ENCODE peak calls at places on chromosomes 5 and 9, in nine cellular contexts. N is HCT116, C is transverse colon, I is GM12878, K is GM12891, A is stomach, Z is K562, G is HepG2, O is spleen. T is an unnamed sample.

GRCh38 chr5:179266291-179267070 is 78.8 kb downstream of the ADAMTS2 start:
- DNase-seq in C (peak), I (no peak), Z (no peak), N (no peak), K (no peak), A (peak), G (no peak), O (peak), T (peak)

GRCh38 chr5:11048760-11049159 is 287.7 kb upstream of the DAP start:
- DNase-seq in C (no peak), Z (peak), I (no peak), A (no peak), G (no peak), K (no peak), O (no peak), N (no peak), T (no peak)

GRCh38 chr5:142432961-142433360 is 108.1 kb upstream of the SPRY4 start:
- DNase-seq in Z (no peak), A (no peak), K (no peak), O (no peak), I (no peak), N (no peak), C (peak), G (no peak), T (no peak)

GRCh38 chr9:124429530-124429867 is 14.3 kb upstream of the PSMB7 start:
- DNase-seq in Z (no peak), O (no peak), K (no peak), G (no peak), C (no peak), I (no peak), N (no peak), A (no peak), T (no peak)

GRCh38 chr9:114811301-114811700 is 5.5 kb upstream of the TNFSF15 start:
- DNase-seq in I (no peak), K (no peak), O (no peak), C (no peak), Z (no peak), N (no peak), G (no peak), A (peak), T (no peak)

GRCh38 chr5:38124321-38124720 is 134.0 kb upstream of the EGFLAM start:
- DNase-seq in I (no peak), O (no peak), A (no peak), G (no peak), K (no peak), N (no peak), Z (no peak), C (no peak), T (no peak)

GRCh38 chr9:71754151-71754550 is 14.2 kb downstream of the CEMIP2 start:
- DNase-seq in I (no peak), K (no peak), C (no peak), N (no peak), A (no peak), Z (no peak), G (no peak), O (no peak), T (no peak)

GRCh38 chr9:123418506-123418905 is 62.5 kb downstream of the CRB2 start:
- DNase-seq in Z (no peak), G (no peak), A (no peak), N (no peak), O (peak), K (no peak), C (no peak), I (no peak), T (no peak)

GRCh38 chr9:92097997-92098482 is 17.2 kb downstream of the SPTLC1 start:
- DNase-seq in A (peak), Z (no peak), C (peak), I (peak), K (no peak), G (no peak), N (peak), O (peak), T (peak)

GRCh38 chr5:136023935-136024645 is 4.7 kb upstream of the TGFBI start:
- DNase-seq in A (no peak), Z (no peak), I (no peak), O (no peak), C (no peak), G (no peak), K (no peak), N (no peak), T (no peak)

GRCh38 chr5:56327810-56328209 is 94.7 kb upstream of the ANKRD55 start:
- DNase-seq in N (no peak), C (no peak), I (peak), G (no peak), K (no peak), A (no peak), O (no peak), Z (no peak), T (no peak)

GRCh38 chr5:5583832-5584231 is 161.4 kb downstream of the ICE1 start:
- DNase-seq in N (no peak), K (no peak), Z (no peak), G (no peak), C (no peak), O (no peak), I (no peak), A (no peak), T (no peak)

GRCh38 chr9:111050819-111051218 is 12.5 kb upstream of the LPAR1 start:
- DNase-seq in A (no peak), G (no peak), K (no peak), I (no peak), C (no peak), N (no peak), Z (no peak), O (no peak), T (no peak)

GRCh38 chr9:35774907-35775635 is 16.3 kb upstream of the NPR2 start:
- DNase-seq in G (no peak), C (no peak), N (no peak), O (no peak), K (no peak), Z (peak), A (no peak), I (no peak), T (no peak)

GRCh38 chr5:89208392-89208791 is 325.4 kb upstream of the MEF2C start:
- DNase-seq in A (no peak), N (no peak), Z (no peak), G (no peak), I (no peak), K (no peak), O (no peak), C (no peak), T (no peak)

GRCh38 chr9:121878208-121878835 is 214.8 kb downstream of the TTLL11 start:
- DNase-seq in Z (no peak), O (no peak), N (no peak), G (no peak), K (no peak), C (no peak), A (no peak), I (no peak), T (no peak)

GRCh38 chr9:125932012-125932411 is 184.8 kb downstream of the PBX3 start:
- DNase-seq in K (no peak), Z (peak), O (no peak), I (no peak), A (no peak), G (no peak), N (peak), C (peak), T (no peak)

GRCh38 chr5:132211787-132212186 is 15.9 kb downstream of the P4HA2 start:
- DNase-seq in O (no peak), G (no peak), Z (no peak), A (no peak), I (no peak), C (no peak), K (no peak), N (no peak), T (no peak)

GRCh38 chr5:79109527-79110492 is 1.8 kb upstream of the BHMT start:
- DNase-seq in G (peak), N (peak), O (no peak), I (no peak), Z (peak), C (no peak), A (no peak), K (no peak), T (no peak)

GRCh38 chr9:135955981-135956797 is 5.0 kb downstream of the UBAC1 start:
- DNase-seq in K (no peak), I (no peak), N (no peak), C (no peak), G (no peak), A (no peak), Z (peak), O (no peak), T (no peak)
- TF ChIP-seq POLR2A in K (no peak), I (no peak), N (no peak), C (no peak), G (no peak), A (no peak), Z (no peak), O (no peak), T (no peak)

GRCh38 chr9:132814937-132815336 is 63.1 kb downstream of the AK8 start:
- DNase-seq in N (no peak), O (no peak), G (no peak), Z (no peak), I (no peak), C (no peak), A (no peak), K (no peak), T (no peak)

GRCh38 chr9:132809677-132810076 is 68.4 kb downstream of the AK8 start:
- DNase-seq in Z (no peak), A (no peak), K (no peak), N (no peak), C (no peak), I (no peak), O (no peak), G (no peak), T (no peak)

GRCh38 chr9:132811985-132812384 is 66.1 kb downstream of the AK8 start:
- DNase-seq in I (no peak), K (no peak), N (no peak), Z (no peak), A (no peak), C (no peak), G (no peak), O (no peak), T (no peak)

GRCh38 chr9:132810314-132810713 is 67.8 kb downstream of the AK8 start:
- DNase-seq in Z (no peak), K (no peak), I (no peak), A (no peak), O (no peak), G (no peak), C (no peak), N (no peak), T (no peak)

DNA sequence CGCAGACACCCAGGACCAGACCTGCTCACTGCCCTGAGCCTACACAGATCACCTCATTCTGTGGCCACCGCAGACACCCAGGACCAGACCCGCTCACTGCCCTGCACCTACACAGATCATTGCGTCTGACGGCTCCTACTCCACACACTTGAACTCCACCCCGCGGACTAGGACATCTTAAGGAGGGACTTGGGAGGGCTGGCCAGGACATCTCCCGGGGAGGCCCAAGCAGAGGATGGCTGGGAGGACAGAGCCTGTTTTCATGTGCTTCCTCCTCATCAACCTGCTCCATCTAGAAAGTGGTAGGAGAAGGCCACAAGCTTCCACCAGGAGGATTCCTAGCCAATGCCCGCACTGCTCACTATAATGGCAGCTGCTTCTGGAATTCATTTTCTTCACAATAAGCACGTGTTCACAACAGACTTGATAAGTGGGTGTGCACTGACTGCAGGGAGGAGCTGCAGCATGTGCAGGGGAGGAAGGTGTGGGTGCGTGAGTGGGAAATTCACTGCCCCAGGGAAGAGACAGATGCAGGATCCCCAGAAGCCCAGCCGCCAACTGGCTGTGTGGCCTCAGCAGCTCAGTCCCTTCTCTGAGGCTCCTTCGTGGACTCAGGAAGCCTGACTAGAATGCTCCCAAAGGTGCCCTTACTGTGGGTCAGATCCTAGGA is 64.8 kb downstream of the AK8 start:
- DNase-seq in O (no peak), C (no peak), G (no peak), Z (no peak), A (no peak), I (no peak), K (no peak), N (no peak), T (no peak)
- TF ChIP-seq POLR2AphosphoS5 in O (no peak), C (no peak), G (no peak), Z (no peak), A (no peak), I (no peak), K (no peak), N (no peak), T (no peak)

DNA sequence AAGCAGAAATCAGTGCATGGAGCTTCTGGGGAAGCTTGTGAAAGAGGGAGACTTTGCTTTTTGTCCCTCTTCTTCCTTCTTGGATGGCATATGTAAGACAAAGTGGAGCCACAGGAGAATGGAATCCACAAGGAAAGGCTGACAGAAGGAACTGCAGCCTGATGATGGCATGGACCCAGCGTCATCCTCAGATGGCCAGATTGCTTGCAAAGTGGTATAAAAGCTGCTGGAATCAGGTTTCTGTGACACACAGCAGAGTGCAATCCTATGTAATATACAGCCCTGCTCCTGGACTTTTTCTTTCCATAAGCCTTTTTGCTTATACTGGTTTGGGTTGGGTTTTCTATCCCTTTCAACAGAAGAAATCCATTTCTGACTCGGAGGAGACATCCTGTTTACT is 31.5 kb upstream of the SPARC start:
- DNase-seq in G (no peak), A (no peak), N (no peak), Z (no peak), C (no peak), K (no peak), I (no peak), O (no peak), T (no peak)
- TF ChIP-seq POLR2A in G (no peak), A (no peak), N (no peak), Z (no peak), C (no peak), K (no peak), I (no peak), O (no peak), T (no peak)

DNA sequence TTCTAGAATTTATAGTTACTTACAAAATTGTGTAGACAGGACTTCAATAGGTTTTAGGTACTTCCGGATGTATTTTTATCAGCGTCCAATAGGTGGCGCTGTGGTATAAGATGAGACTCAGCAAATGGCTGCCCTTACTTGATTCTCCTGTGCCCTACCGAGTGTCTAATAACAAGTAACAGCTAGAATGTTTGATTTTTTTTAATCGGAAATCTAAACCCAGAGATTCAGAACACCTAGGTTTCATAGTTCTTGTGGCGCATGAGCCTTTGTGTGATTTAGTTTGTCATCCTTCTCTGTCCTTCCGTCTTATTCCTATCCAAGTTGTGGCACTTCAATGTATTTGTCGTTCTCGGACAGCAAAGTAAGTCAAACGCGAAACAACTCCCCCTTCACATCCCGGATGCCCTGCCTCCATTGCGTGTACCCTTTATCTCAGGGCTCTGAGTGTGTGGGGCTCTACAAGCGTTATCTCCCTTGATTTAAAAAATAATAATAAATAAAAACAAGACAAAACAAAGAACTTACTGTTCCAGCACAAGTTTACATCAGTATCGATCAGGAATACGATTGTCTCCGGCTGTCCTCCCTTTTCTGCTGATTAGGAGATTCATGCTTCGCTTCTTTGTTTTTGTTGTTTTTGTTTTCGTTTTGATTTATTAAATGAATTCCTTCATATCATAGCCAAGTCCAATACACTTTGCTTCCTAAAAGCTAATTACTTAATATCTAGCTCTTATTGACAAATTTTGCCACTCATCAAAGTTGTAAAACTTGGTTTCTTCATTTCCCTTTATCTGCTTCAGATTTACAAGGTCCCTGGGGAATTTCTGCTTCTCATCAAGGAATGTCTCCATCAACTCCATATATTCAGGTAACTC is 50.7 kb upstream of the SLC30A5 start:
- DNase-seq in C (peak), N (peak), A (peak), Z (peak), O (peak), K (peak), G (peak), I (peak), T (peak)
- TF ChIP-seq POLR2AphosphoS5 in C (no peak), N (peak), A (no peak), Z (no peak), O (no peak), K (no peak), G (no peak), I (no peak), T (no peak)

GRCh38 chr5:147234825-147235635 is at the start of gene STK32A:
- DNase-seq in G (no peak), N (no peak), C (peak), K (no peak), Z (no peak), O (no peak), A (peak), I (no peak), T (no peak)
- TF ChIP-seq POLR2A in G (no peak), N (no peak), C (no peak), K (no peak), Z (no peak), O (no peak), A (no peak), I (no peak), T (no peak)

GRCh38 chr5:59829389-59829788 is 64.1 kb downstream of the PDE4D start:
- DNase-seq in G (no peak), K (no peak), O (no peak), Z (no peak), A (no peak), C (no peak), N (no peak), I (no peak), T (no peak)
- TF ChIP-seq POLR2AphosphoS5 in G (no peak), K (no peak), O (no peak), Z (no peak), A (no peak), C (no peak), N (no peak), I (no peak), T (no peak)

GRCh38 chr9:127729522-127730256 is 5.4 kb downstream of the TOR2A start:
- DNase-seq in A (no peak), O (no peak), Z (no peak), K (no peak), C (no peak), N (no peak), G (peak), I (no peak), T (no peak)
- TF ChIP-seq POLR2A in A (no peak), O (no peak), Z (no peak), K (no peak), C (no peak), N (no peak), G (no peak), I (no peak), T (no peak)

DNA sequence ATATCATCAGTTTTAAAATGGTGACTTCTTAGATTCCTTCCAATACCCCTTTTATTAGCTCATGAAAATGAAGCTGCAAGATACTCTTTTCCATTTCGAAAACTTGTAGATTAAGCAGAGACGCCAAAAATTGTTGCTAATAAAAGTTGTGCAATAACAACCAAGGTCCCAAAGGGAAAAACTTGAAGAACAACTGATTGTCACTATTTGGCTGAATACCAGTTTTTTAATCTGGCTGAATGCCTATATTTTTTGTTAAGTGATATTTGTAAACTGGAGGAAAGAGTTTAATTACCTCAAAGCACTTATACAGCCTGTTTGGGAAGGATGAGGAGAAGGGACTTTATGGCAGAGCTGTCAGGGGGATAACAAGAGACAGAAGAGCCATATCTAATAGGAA is 14.6 kb downstream of the C5orf58 start:
- DNase-seq in O (no peak), A (no peak), Z (no peak), G (no peak), I (no peak), N (no peak), C (no peak), K (no peak), T (no peak)
- TF ChIP-seq POLR2AphosphoS5 in O (no peak), A (no peak), Z (no peak), G (no peak), I (no peak), N (no peak), C (no peak), K (no peak), T (peak)

DNA sequence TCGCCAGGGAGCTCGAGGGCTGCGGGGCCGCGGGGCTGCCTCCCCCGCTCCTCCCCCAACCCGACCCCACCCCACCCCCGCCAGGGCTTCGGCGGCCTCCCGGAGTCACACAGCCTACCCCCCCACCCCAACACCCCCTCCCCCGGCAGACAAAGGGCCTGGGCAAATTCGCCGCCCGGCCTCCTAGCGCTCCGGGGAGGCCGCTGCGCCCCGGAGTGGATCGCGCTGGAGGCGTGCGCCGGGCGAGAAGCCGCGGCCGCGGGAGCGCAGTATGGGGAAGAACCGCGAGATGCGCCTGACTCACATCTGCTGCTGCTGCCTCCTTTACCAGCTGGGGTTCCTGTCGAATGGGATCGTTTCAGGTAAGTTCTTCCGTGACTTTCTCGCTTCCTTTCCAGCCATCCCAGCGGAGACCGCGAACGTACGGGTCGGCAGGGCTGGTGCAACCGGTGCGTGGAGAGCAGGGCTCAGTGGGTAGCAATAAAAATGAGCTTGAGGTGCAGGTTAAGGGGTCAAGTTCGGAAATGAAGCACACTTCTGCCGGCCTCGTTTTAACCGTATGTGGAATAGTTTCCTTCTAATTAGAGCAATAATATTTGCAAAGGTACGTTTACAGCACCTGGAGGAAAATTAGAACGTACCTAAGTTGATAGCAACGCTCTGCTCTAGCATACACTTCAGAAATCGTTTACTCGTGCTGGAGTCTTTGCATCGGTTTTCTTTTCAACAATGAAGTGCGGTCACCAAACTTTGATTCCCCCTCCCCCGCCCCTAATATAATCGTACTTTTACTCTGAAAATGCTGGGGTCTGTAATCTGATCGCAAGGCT is at the start of gene ADAMTS19:
- DNase-seq in K (peak), O (no peak), C (peak), Z (no peak), A (no peak), G (no peak), N (no peak), I (no peak), T (no peak)
- TF ChIP-seq POLR2A in K (no peak), O (no peak), C (no peak), Z (no peak), A (no peak), G (no peak), N (no peak), I (no peak), T (no peak)